ENCODE peak calls at places on chromosomes 4 and X, in eight cellular contexts. One of them, this sample, is unnamed.

GRCh38 chrX:133005038-133005437 is 46.6 kb upstream of the HS6ST2 start:
- DNase-seq in neural crest cell: peak; percentile 18
- DNase-seq in stimulated activated CD4-positive, alpha-beta T cell treated with anti-CD3 and anti-CD28 coated beads, Interleukin-15, amount 100 ng/mL, for 1 hour: no peak
- DNase-seq in T-helper 17 cell: no peak
- DNase-seq in left lung: no peak
- DNase-seq in COR-L47: no peak
- DNase-seq in non-pigmented ciliary epithelial cell: no peak
- DNase-seq in stimulated activated naive CD8-positive, alpha-beta T cell treated with anti-CD3 and anti-CD28 coated beads, Interleukin-15, Interleukin-2, amounts not matched to agents 100 U/mL and 50 U/mL, for 24 hours: no peak
- DNase-seq in this sample: no peak

GRCh38 chr4:44651425-44651824 is at the start of gene YIPF7:
- DNase-seq in left lung: no peak
- DNase-seq in neural crest cell: no peak
- DNase-seq in stimulated activated naive CD8-positive, alpha-beta T cell treated with anti-CD3 and anti-CD28 coated beads, Interleukin-15, Interleukin-2, amounts not matched to agents 100 U/mL and 50 U/mL, for 24 hours: no peak
- DNase-seq in stimulated activated CD4-positive, alpha-beta T cell treated with anti-CD3 and anti-CD28 coated beads, Interleukin-15, amount 100 ng/mL, for 1 hour: no peak
- DNase-seq in non-pigmented ciliary epithelial cell: no peak
- DNase-seq in COR-L47: no peak
- DNase-seq in T-helper 17 cell: no peak
- DNase-seq in this sample: no peak

GRCh38 chr4:94507708-94508107 is 56.0 kb downstream of the PDLIM5 start:
- DNase-seq in COR-L47: no peak
- DNase-seq in stimulated activated naive CD8-positive, alpha-beta T cell treated with anti-CD3 and anti-CD28 coated beads, Interleukin-15, Interleukin-2, amounts not matched to agents 100 U/mL and 50 U/mL, for 24 hours: peak; percentile 4
- DNase-seq in T-helper 17 cell: no peak
- DNase-seq in stimulated activated CD4-positive, alpha-beta T cell treated with anti-CD3 and anti-CD28 coated beads, Interleukin-15, amount 100 ng/mL, for 1 hour: no peak
- DNase-seq in non-pigmented ciliary epithelial cell: no peak
- DNase-seq in left lung: no peak
- DNase-seq in neural crest cell: no peak
- DNase-seq in this sample: no peak

GRCh38 chrX:8272846-8273245 is 101.8 kb upstream of the VCX2 start:
- DNase-seq in COR-L47: no peak
- DNase-seq in stimulated activated CD4-positive, alpha-beta T cell treated with anti-CD3 and anti-CD28 coated beads, Interleukin-15, amount 100 ng/mL, for 1 hour: no peak
- DNase-seq in non-pigmented ciliary epithelial cell: no peak
- DNase-seq in stimulated activated naive CD8-positive, alpha-beta T cell treated with anti-CD3 and anti-CD28 coated beads, Interleukin-15, Interleukin-2, amounts not matched to agents 100 U/mL and 50 U/mL, for 24 hours: no peak
- DNase-seq in T-helper 17 cell: no peak
- DNase-seq in left lung: no peak
- DNase-seq in neural crest cell: no peak
- DNase-seq in this sample: no peak

GRCh38 chrX:12825801-12826200 is 34.6 kb downstream of the PRPS2 start:
- DNase-seq in non-pigmented ciliary epithelial cell: no peak
- DNase-seq in T-helper 17 cell: no peak
- DNase-seq in stimulated activated naive CD8-positive, alpha-beta T cell treated with anti-CD3 and anti-CD28 coated beads, Interleukin-15, Interleukin-2, amounts not matched to agents 100 U/mL and 50 U/mL, for 24 hours: no peak
- DNase-seq in neural crest cell: no peak
- DNase-seq in COR-L47: no peak
- DNase-seq in stimulated activated CD4-positive, alpha-beta T cell treated with anti-CD3 and anti-CD28 coated beads, Interleukin-15, amount 100 ng/mL, for 1 hour: no peak
- DNase-seq in left lung: no peak
- DNase-seq in this sample: no peak

GRCh38 chr4:182925298-182925738 is 8.1 kb upstream of the DCTD start:
- DNase-seq in left lung: no peak
- DNase-seq in stimulated activated CD4-positive, alpha-beta T cell treated with anti-CD3 and anti-CD28 coated beads, Interleukin-15, amount 100 ng/mL, for 1 hour: peak; percentile 29
- DNase-seq in T-helper 17 cell: peak; percentile 32
- DNase-seq in neural crest cell: peak; percentile 47
- DNase-seq in COR-L47: peak; percentile 91
- DNase-seq in non-pigmented ciliary epithelial cell: peak; percentile 40
- DNase-seq in stimulated activated naive CD8-positive, alpha-beta T cell treated with anti-CD3 and anti-CD28 coated beads, Interleukin-15, Interleukin-2, amounts not matched to agents 100 U/mL and 50 U/mL, for 24 hours: peak; percentile 56
- DNase-seq in this sample: peak; percentile 71

GRCh38 chrX:45903781-45904201 is 641.4 kb downstream of the ZNF674 start:
- DNase-seq in non-pigmented ciliary epithelial cell: no peak
- DNase-seq in stimulated activated CD4-positive, alpha-beta T cell treated with anti-CD3 and anti-CD28 coated beads, Interleukin-15, amount 100 ng/mL, for 1 hour: no peak
- DNase-seq in T-helper 17 cell: no peak
- DNase-seq in stimulated activated naive CD8-positive, alpha-beta T cell treated with anti-CD3 and anti-CD28 coated beads, Interleukin-15, Interleukin-2, amounts not matched to agents 100 U/mL and 50 U/mL, for 24 hours: no peak
- DNase-seq in left lung: no peak
- DNase-seq in neural crest cell: no peak
- DNase-seq in COR-L47: no peak
- DNase-seq in this sample: no peak

GRCh38 chrX:102517331-102517730 is 792 bp upstream of the TMSB15A start:
- DNase-seq in neural crest cell: no peak
- DNase-seq in non-pigmented ciliary epithelial cell: no peak
- DNase-seq in stimulated activated naive CD8-positive, alpha-beta T cell treated with anti-CD3 and anti-CD28 coated beads, Interleukin-15, Interleukin-2, amounts not matched to agents 100 U/mL and 50 U/mL, for 24 hours: no peak
- DNase-seq in T-helper 17 cell: no peak
- DNase-seq in stimulated activated CD4-positive, alpha-beta T cell treated with anti-CD3 and anti-CD28 coated beads, Interleukin-15, amount 100 ng/mL, for 1 hour: no peak
- DNase-seq in left lung: no peak
- DNase-seq in COR-L47: peak; percentile 24
- DNase-seq in this sample: no peak

GRCh38 chrX:10120828-10121227 is 35.9 kb upstream of the CLCN4 start:
- DNase-seq in COR-L47: no peak
- DNase-seq in T-helper 17 cell: no peak
- DNase-seq in stimulated activated naive CD8-positive, alpha-beta T cell treated with anti-CD3 and anti-CD28 coated beads, Interleukin-15, Interleukin-2, amounts not matched to agents 100 U/mL and 50 U/mL, for 24 hours: no peak
- DNase-seq in non-pigmented ciliary epithelial cell: no peak
- DNase-seq in left lung: no peak
- DNase-seq in stimulated activated CD4-positive, alpha-beta T cell treated with anti-CD3 and anti-CD28 coated beads, Interleukin-15, amount 100 ng/mL, for 1 hour: no peak
- DNase-seq in neural crest cell: no peak
- DNase-seq in this sample: no peak

GRCh38 chr4:5051210-5051691 is at the start of gene STK32B:
- DNase-seq in COR-L47: no peak
- DNase-seq in non-pigmented ciliary epithelial cell: peak; percentile 26
- DNase-seq in left lung: peak; percentile 88
- DNase-seq in T-helper 17 cell: no peak
- DNase-seq in stimulated activated naive CD8-positive, alpha-beta T cell treated with anti-CD3 and anti-CD28 coated beads, Interleukin-15, Interleukin-2, amounts not matched to agents 100 U/mL and 50 U/mL, for 24 hours: peak; percentile 26
- DNase-seq in stimulated activated CD4-positive, alpha-beta T cell treated with anti-CD3 and anti-CD28 coated beads, Interleukin-15, amount 100 ng/mL, for 1 hour: no peak
- DNase-seq in neural crest cell: peak; percentile 60
- DNase-seq in this sample: peak; percentile 12

GRCh38 chr4:147360301-147360700 is 120.6 kb upstream of the EDNRA start:
- DNase-seq in T-helper 17 cell: no peak
- DNase-seq in non-pigmented ciliary epithelial cell: peak; percentile 93
- DNase-seq in left lung: no peak
- DNase-seq in neural crest cell: no peak
- DNase-seq in COR-L47: no peak
- DNase-seq in stimulated activated CD4-positive, alpha-beta T cell treated with anti-CD3 and anti-CD28 coated beads, Interleukin-15, amount 100 ng/mL, for 1 hour: no peak
- DNase-seq in stimulated activated naive CD8-positive, alpha-beta T cell treated with anti-CD3 and anti-CD28 coated beads, Interleukin-15, Interleukin-2, amounts not matched to agents 100 U/mL and 50 U/mL, for 24 hours: no peak
- DNase-seq in this sample: no peak

GRCh38 chrX:15497865-15498264 is 2.7 kb upstream of the BMX start:
- DNase-seq in left lung: no peak
- DNase-seq in stimulated activated naive CD8-positive, alpha-beta T cell treated with anti-CD3 and anti-CD28 coated beads, Interleukin-15, Interleukin-2, amounts not matched to agents 100 U/mL and 50 U/mL, for 24 hours: peak; percentile 48
- DNase-seq in stimulated activated CD4-positive, alpha-beta T cell treated with anti-CD3 and anti-CD28 coated beads, Interleukin-15, amount 100 ng/mL, for 1 hour: peak; percentile 13
- DNase-seq in COR-L47: peak; percentile 28
- DNase-seq in non-pigmented ciliary epithelial cell: no peak
- DNase-seq in neural crest cell: peak; percentile 76
- DNase-seq in T-helper 17 cell: peak; percentile 9
- DNase-seq in this sample: peak; percentile 30

GRCh38 chr4:21226637-21227538 is 526.6 kb downstream of the PACRGL start:
- DNase-seq in non-pigmented ciliary epithelial cell: no peak
- DNase-seq in neural crest cell: no peak
- DNase-seq in stimulated activated CD4-positive, alpha-beta T cell treated with anti-CD3 and anti-CD28 coated beads, Interleukin-15, amount 100 ng/mL, for 1 hour: no peak
- DNase-seq in T-helper 17 cell: no peak
- DNase-seq in stimulated activated naive CD8-positive, alpha-beta T cell treated with anti-CD3 and anti-CD28 coated beads, Interleukin-15, Interleukin-2, amounts not matched to agents 100 U/mL and 50 U/mL, for 24 hours: no peak
- DNase-seq in COR-L47: no peak
- DNase-seq in left lung: no peak
- DNase-seq in this sample: no peak

GRCh38 chr4:123102897-123103489 is 180.6 kb upstream of the NUDT6 start:
- DNase-seq in COR-L47: peak; percentile 24
- DNase-seq in left lung: no peak
- DNase-seq in neural crest cell: no peak
- DNase-seq in stimulated activated naive CD8-positive, alpha-beta T cell treated with anti-CD3 and anti-CD28 coated beads, Interleukin-15, Interleukin-2, amounts not matched to agents 100 U/mL and 50 U/mL, for 24 hours: no peak
- DNase-seq in T-helper 17 cell: no peak
- DNase-seq in non-pigmented ciliary epithelial cell: no peak
- DNase-seq in stimulated activated CD4-positive, alpha-beta T cell treated with anti-CD3 and anti-CD28 coated beads, Interleukin-15, amount 100 ng/mL, for 1 hour: no peak
- DNase-seq in this sample: peak; percentile 37

GRCh38 chr4:100208459-100208858 is 18.2 kb upstream of the DDIT4L start:
- DNase-seq in left lung: no peak
- DNase-seq in non-pigmented ciliary epithelial cell: no peak
- DNase-seq in stimulated activated naive CD8-positive, alpha-beta T cell treated with anti-CD3 and anti-CD28 coated beads, Interleukin-15, Interleukin-2, amounts not matched to agents 100 U/mL and 50 U/mL, for 24 hours: no peak
- DNase-seq in neural crest cell: no peak
- DNase-seq in stimulated activated CD4-positive, alpha-beta T cell treated with anti-CD3 and anti-CD28 coated beads, Interleukin-15, amount 100 ng/mL, for 1 hour: no peak
- DNase-seq in COR-L47: no peak
- DNase-seq in T-helper 17 cell: no peak
- DNase-seq in this sample: no peak

GRCh38 chr4:7132730-7133582 is 59.4 kb upstream of the SORCS2 start:
- DNase-seq in non-pigmented ciliary epithelial cell: no peak
- DNase-seq in left lung: no peak
- DNase-seq in neural crest cell: no peak
- DNase-seq in stimulated activated naive CD8-positive, alpha-beta T cell treated with anti-CD3 and anti-CD28 coated beads, Interleukin-15, Interleukin-2, amounts not matched to agents 100 U/mL and 50 U/mL, for 24 hours: no peak
- DNase-seq in T-helper 17 cell: no peak
- DNase-seq in COR-L47: no peak
- DNase-seq in stimulated activated CD4-positive, alpha-beta T cell treated with anti-CD3 and anti-CD28 coated beads, Interleukin-15, amount 100 ng/mL, for 1 hour: no peak
- DNase-seq in this sample: no peak

GRCh38 chrX:113202601-113203000 is 362.0 kb upstream of the AMOT start:
- DNase-seq in non-pigmented ciliary epithelial cell: no peak
- DNase-seq in stimulated activated naive CD8-positive, alpha-beta T cell treated with anti-CD3 and anti-CD28 coated beads, Interleukin-15, Interleukin-2, amounts not matched to agents 100 U/mL and 50 U/mL, for 24 hours: no peak
- DNase-seq in left lung: no peak
- DNase-seq in COR-L47: no peak
- DNase-seq in T-helper 17 cell: no peak
- DNase-seq in neural crest cell: no peak
- DNase-seq in stimulated activated CD4-positive, alpha-beta T cell treated with anti-CD3 and anti-CD28 coated beads, Interleukin-15, amount 100 ng/mL, for 1 hour: no peak
- DNase-seq in this sample: no peak

GRCh38 chrX:106631615-106632014 is 19.8 kb downstream of the RADX start:
- DNase-seq in left lung: no peak
- DNase-seq in COR-L47: no peak
- DNase-seq in non-pigmented ciliary epithelial cell: no peak
- DNase-seq in stimulated activated naive CD8-positive, alpha-beta T cell treated with anti-CD3 and anti-CD28 coated beads, Interleukin-15, Interleukin-2, amounts not matched to agents 100 U/mL and 50 U/mL, for 24 hours: no peak
- DNase-seq in stimulated activated CD4-positive, alpha-beta T cell treated with anti-CD3 and anti-CD28 coated beads, Interleukin-15, amount 100 ng/mL, for 1 hour: no peak
- DNase-seq in neural crest cell: no peak
- DNase-seq in T-helper 17 cell: no peak
- DNase-seq in this sample: no peak

GRCh38 chr4:38467296-38467695 is 196.7 kb upstream of the KLF3 start:
- DNase-seq in left lung: no peak
- DNase-seq in non-pigmented ciliary epithelial cell: no peak
- DNase-seq in T-helper 17 cell: no peak
- DNase-seq in stimulated activated CD4-positive, alpha-beta T cell treated with anti-CD3 and anti-CD28 coated beads, Interleukin-15, amount 100 ng/mL, for 1 hour: no peak
- DNase-seq in COR-L47: no peak
- DNase-seq in stimulated activated naive CD8-positive, alpha-beta T cell treated with anti-CD3 and anti-CD28 coated beads, Interleukin-15, Interleukin-2, amounts not matched to agents 100 U/mL and 50 U/mL, for 24 hours: no peak
- DNase-seq in neural crest cell: no peak
- DNase-seq in this sample: no peak

GRCh38 chrX:134626434-134626833 is 31.8 kb downstream of the PLAC1 start:
- DNase-seq in stimulated activated CD4-positive, alpha-beta T cell treated with anti-CD3 and anti-CD28 coated beads, Interleukin-15, amount 100 ng/mL, for 1 hour: no peak
- DNase-seq in non-pigmented ciliary epithelial cell: no peak
- DNase-seq in T-helper 17 cell: no peak
- DNase-seq in left lung: no peak
- DNase-seq in stimulated activated naive CD8-positive, alpha-beta T cell treated with anti-CD3 and anti-CD28 coated beads, Interleukin-15, Interleukin-2, amounts not matched to agents 100 U/mL and 50 U/mL, for 24 hours: no peak
- DNase-seq in COR-L47: no peak
- DNase-seq in neural crest cell: no peak
- DNase-seq in this sample: no peak

GRCh38 chr4:30380404-30380998 is 339.7 kb upstream of the PCDH7 start:
- DNase-seq in COR-L47: peak; percentile 10
- DNase-seq in stimulated activated CD4-positive, alpha-beta T cell treated with anti-CD3 and anti-CD28 coated beads, Interleukin-15, amount 100 ng/mL, for 1 hour: no peak
- DNase-seq in stimulated activated naive CD8-positive, alpha-beta T cell treated with anti-CD3 and anti-CD28 coated beads, Interleukin-15, Interleukin-2, amounts not matched to agents 100 U/mL and 50 U/mL, for 24 hours: peak; percentile 21
- DNase-seq in left lung: no peak
- DNase-seq in neural crest cell: peak; percentile 48
- DNase-seq in non-pigmented ciliary epithelial cell: peak; percentile 31
- DNase-seq in T-helper 17 cell: no peak
- DNase-seq in this sample: peak; percentile 1

GRCh38 chr4:105666693-105667092 is 41.8 kb downstream of the INTS12 start:
- DNase-seq in neural crest cell: no peak
- DNase-seq in left lung: no peak
- DNase-seq in COR-L47: peak; percentile 17
- DNase-seq in non-pigmented ciliary epithelial cell: no peak
- DNase-seq in stimulated activated naive CD8-positive, alpha-beta T cell treated with anti-CD3 and anti-CD28 coated beads, Interleukin-15, Interleukin-2, amounts not matched to agents 100 U/mL and 50 U/mL, for 24 hours: no peak
- DNase-seq in stimulated activated CD4-positive, alpha-beta T cell treated with anti-CD3 and anti-CD28 coated beads, Interleukin-15, amount 100 ng/mL, for 1 hour: no peak
- DNase-seq in T-helper 17 cell: no peak
- DNase-seq in this sample: no peak

This sample was measured in naive B cell.